ENCODE peak calls at places on chromosomes 3 and 15, in ten cellular contexts. A is GM23338, B is transverse colon, Q is endothelial cell of umbilical vein, C is breast epithelium, M is stomach, N is spleen, D is SK-N-SH, T is Panc1, Y is prostate gland. E is an unnamed sample.

GRCh38 chr15:88802991-88803240 is 320 bp upstream of the ACAN start:
- DNase-seq in A (no peak), B (no peak), Q (no peak), C (no peak), M (no peak), N (no peak), D (no peak), T (no peak), Y (no peak), E (no peak)

GRCh38 chr15:88707766-88708165 is 69.0 kb downstream of the ISG20 start:
- DNase-seq in A (no peak), B (no peak), Q (no peak), C (no peak), M (no peak), N (no peak), D (no peak), T (no peak), Y (no peak), E (no peak)

GRCh38 chr3:9673082-9673481 is 23.8 kb downstream of the MTMR14 start:
- DNase-seq in A (no peak), B (no peak), Q (no peak), C (no peak), M (no peak), N (no peak), D (no peak), T (no peak), Y (no peak), E (no peak)

GRCh38 chr15:38814891-38815290 is 250.3 kb upstream of the RASGRP1 start:
- DNase-seq in A (no peak), B (no peak), Q (no peak), C (no peak), M (no peak), N (no peak), D (no peak), T (no peak), Y (no peak), E (no peak)

GRCh38 chr15:41603941-41604660 is 45.1 kb downstream of the TYRO3 start:
- DNase-seq in A (peak; percentile 92), B (peak; percentile 57), Q (peak; percentile 74), C (peak; percentile 31), M (peak; percentile 57), N (peak; percentile 82), D (peak; percentile 84), T (peak; percentile 68), Y (peak; percentile 52), E (peak; percentile 65)

GRCh38 chr3:52979190-52979983 is 66.5 kb downstream of the SFMBT1 start:
- DNase-seq in A (no peak), B (no peak), Q (no peak), C (no peak), M (no peak), N (no peak), D (no peak), T (no peak), Y (no peak), E (no peak)

GRCh38 chr3:56355570-56356185 is 112.6 kb downstream of the ERC2 start:
- DNase-seq in A (peak; percentile 27), B (no peak), Q (peak; percentile 8), C (no peak), M (no peak), N (no peak), D (no peak), T (no peak), Y (no peak), E (peak; percentile 25)

GRCh38 chr15:64942356-64942755 is 30.7 kb downstream of the ANKDD1A start:
- DNase-seq in A (no peak), B (no peak), Q (no peak), C (no peak), M (no peak), N (no peak), D (no peak), T (no peak), Y (no peak), E (no peak)

GRCh38 chr3:11631822-11632221 is 11.9 kb downstream of the VGLL4 start:
- DNase-seq in A (no peak), B (no peak), Q (no peak), C (no peak), M (no peak), N (no peak), D (no peak), T (no peak), Y (no peak), E (no peak)

GRCh38 chr15:75346796-75347221 is at the start of gene NEIL1:
- DNase-seq in A (peak; percentile 74), B (peak; percentile 64), Q (peak; percentile 42), C (no peak), M (peak; percentile 42), N (no peak), D (no peak), T (no peak), Y (no peak), E (no peak)
- TF ChIP-seq POLR2AphosphoS5 in A (no peak), B (peak; percentile 28), Q (no peak), C (no peak), M (no peak), N (no peak), D (no peak), T (no peak), Y (no peak), E (no peak)

GRCh38 chr3:64120876-64121275 is 97.6 kb upstream of the PSMD6 start:
- DNase-seq in A (no peak), B (no peak), Q (no peak), C (no peak), M (no peak), N (no peak), D (no peak), T (no peak), Y (no peak), E (no peak)
- H3K4me3 ChIP-seq in A (no peak overlapping the region), B (no peak overlapping the region), Q (no peak overlapping the region), C (no peak overlapping the region), M (no peak overlapping the region), N (no peak overlapping the region), D (no peak overlapping the region), T (no peak overlapping the region), Y (no peak overlapping the region), E (no peak overlapping the region)

GRCh38 chr3:194058189-194058571 is 77.8 kb upstream of the HES1 start:
- DNase-seq in A (peak; percentile 92), B (peak; percentile 62), Q (peak; percentile 60), C (peak; percentile 27), M (peak; percentile 54), N (peak; percentile 86), D (peak; percentile 34), T (no peak), Y (peak; percentile 56), E (no peak)
- TF ChIP-seq POLR2AphosphoS5 in A (no peak), B (no peak), Q (no peak), C (no peak), M (no peak), N (peak; percentile 40), D (no peak), T (no peak), Y (peak; percentile 31), E (no peak)

GRCh38 chr3:193728429-193729087 is 135.6 kb downstream of the OPA1 start:
- DNase-seq in A (no peak), B (no peak), Q (no peak), C (peak; percentile 6), M (no peak), N (no peak), D (no peak), T (no peak), Y (no peak), E (no peak)

GRCh38 chr3:193730498-193730897 is 137.5 kb downstream of the OPA1 start:
- DNase-seq in A (no peak), B (no peak), Q (no peak), C (peak; percentile 13), M (no peak), N (no peak), D (no peak), T (no peak), Y (no peak), E (no peak)

GRCh38 chr3:193729088-193729465 is 136.1 kb downstream of the OPA1 start:
- DNase-seq in A (no peak), B (no peak), Q (no peak), C (peak; percentile 11), M (no peak), N (no peak), D (no peak), T (no peak), Y (no peak), E (no peak)

GRCh38 chr3:193729601-193730000 is 136.6 kb downstream of the OPA1 start:
- DNase-seq in A (no peak), B (no peak), Q (no peak), C (peak; percentile 13), M (no peak), N (no peak), D (no peak), T (no peak), Y (no peak), E (no peak)

DNA sequence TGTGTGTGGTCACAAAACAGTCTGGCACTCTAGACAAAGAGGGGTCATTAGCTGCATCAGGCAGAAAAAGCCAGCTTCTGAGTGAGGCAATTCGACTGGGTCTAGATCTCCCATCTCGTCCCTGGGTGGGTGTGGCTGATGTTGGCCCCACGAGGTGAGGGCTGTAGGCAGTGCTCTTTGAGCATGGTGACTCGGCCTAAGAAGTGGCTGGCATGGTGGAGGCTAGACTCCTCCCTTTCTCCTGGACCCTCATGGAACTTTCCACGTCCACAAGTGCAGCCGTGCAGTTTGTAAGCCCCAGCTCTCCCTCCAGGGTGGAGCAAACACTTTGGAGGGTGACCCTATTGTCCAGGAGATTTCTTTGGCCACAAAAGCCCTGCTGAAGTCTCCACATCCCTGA is 134.1 kb downstream of the OPA1 start:
- DNase-seq in A (no peak), B (no peak), Q (no peak), C (peak; percentile 8), M (no peak), N (no peak), D (no peak), T (no peak), Y (no peak), E (no peak)
- H3K4me3 ChIP-seq in A (no peak overlapping the region), B (no peak overlapping the region), Q (no peak overlapping the region), C (no peak overlapping the region), M (no peak overlapping the region), N (no peak overlapping the region), D (no peak overlapping the region), T (no peak overlapping the region), Y (no peak overlapping the region), E (no peak overlapping the region)

E was measured in HL-60.